ENCODE peak calls at places on chromosomes 5 and 9, in five cellular contexts. One of them, this sample, is unnamed.

GRCh38 chr5:58074717-58075116 is 385.2 kb downstream of the PLK2 start:
- DNase-seq in adrenal gland: no peak
- DNase-seq in breast epithelium: no peak
- DNase-seq in thyroid gland: no peak
- DNase-seq in prostate gland: no peak
- DNase-seq in this sample: no peak

GRCh38 chr5:138180183-138180782 is 1.4 kb downstream of the KIF20A start:
- DNase-seq in adrenal gland: no peak
- DNase-seq in prostate gland: no peak
- DNase-seq in thyroid gland: no peak
- DNase-seq in breast epithelium: no peak
- DNase-seq in this sample: no peak

GRCh38 chr5:135309391-135310327 is 89.4 kb downstream of the MACROH2A1 start:
- DNase-seq in adrenal gland: no peak
- DNase-seq in thyroid gland: no peak
- DNase-seq in prostate gland: peak
- DNase-seq in breast epithelium: no peak
- DNase-seq in this sample: no peak

GRCh38 chr5:149550608-149551226 is 522 bp downstream of the CSNK1A1 start:
- DNase-seq in thyroid gland: no peak
- DNase-seq in breast epithelium: no peak
- DNase-seq in prostate gland: no peak
- DNase-seq in adrenal gland: peak
- DNase-seq in this sample: peak

GRCh38 chr5:24816206-24816605 is 171.4 kb upstream of the CDH10 start:
- DNase-seq in thyroid gland: no peak
- DNase-seq in adrenal gland: no peak
- DNase-seq in breast epithelium: no peak
- DNase-seq in prostate gland: no peak
- DNase-seq in this sample: no peak

GRCh38 chr5:74179701-74180100 is 460.8 kb downstream of the ENC1 start:
- DNase-seq in thyroid gland: no peak
- DNase-seq in adrenal gland: no peak
- DNase-seq in prostate gland: no peak
- DNase-seq in breast epithelium: no peak
- DNase-seq in this sample: no peak

GRCh38 chr5:75611324-75612210 is at the start of gene ANKDD1B:
- DNase-seq in adrenal gland: peak
- DNase-seq in prostate gland: peak
- DNase-seq in breast epithelium: peak
- DNase-seq in thyroid gland: peak
- DNase-seq in this sample: peak

GRCh38 chr9:120386390-120387131 is 193.4 kb downstream of the CDK5RAP2 start:
- DNase-seq in prostate gland: peak
- DNase-seq in breast epithelium: no peak
- DNase-seq in thyroid gland: no peak
- DNase-seq in adrenal gland: no peak
- DNase-seq in this sample: peak

GRCh38 chr9:130262061-130262745 is 3.4 kb upstream of the HMCN2 start:
- DNase-seq in adrenal gland: no peak
- DNase-seq in thyroid gland: no peak
- DNase-seq in prostate gland: no peak
- DNase-seq in breast epithelium: peak
- DNase-seq in this sample: no peak

GRCh38 chr5:55530669-55531068 is 4.1 kb downstream of the PLPP1 start:
- DNase-seq in prostate gland: peak
- DNase-seq in adrenal gland: peak
- DNase-seq in breast epithelium: no peak
- DNase-seq in thyroid gland: no peak
- DNase-seq in this sample: no peak

GRCh38 chr9:131728961-131729360 is 10.9 kb downstream of the RAPGEF1 start:
- DNase-seq in prostate gland: no peak
- DNase-seq in thyroid gland: no peak
- DNase-seq in adrenal gland: no peak
- DNase-seq in breast epithelium: no peak
- DNase-seq in this sample: no peak

GRCh38 chr5:87944553-87945320 is 323.9 kb downstream of the TMEM161B start:
- DNase-seq in prostate gland: no peak
- DNase-seq in breast epithelium: no peak
- DNase-seq in thyroid gland: peak
- DNase-seq in adrenal gland: no peak
- DNase-seq in this sample: no peak

GRCh38 chr5:6419340-6419852 is 29.3 kb upstream of the UBE2QL1 start:
- DNase-seq in prostate gland: no peak
- DNase-seq in breast epithelium: no peak
- DNase-seq in thyroid gland: no peak
- DNase-seq in adrenal gland: no peak
- DNase-seq in this sample: no peak

DNA sequence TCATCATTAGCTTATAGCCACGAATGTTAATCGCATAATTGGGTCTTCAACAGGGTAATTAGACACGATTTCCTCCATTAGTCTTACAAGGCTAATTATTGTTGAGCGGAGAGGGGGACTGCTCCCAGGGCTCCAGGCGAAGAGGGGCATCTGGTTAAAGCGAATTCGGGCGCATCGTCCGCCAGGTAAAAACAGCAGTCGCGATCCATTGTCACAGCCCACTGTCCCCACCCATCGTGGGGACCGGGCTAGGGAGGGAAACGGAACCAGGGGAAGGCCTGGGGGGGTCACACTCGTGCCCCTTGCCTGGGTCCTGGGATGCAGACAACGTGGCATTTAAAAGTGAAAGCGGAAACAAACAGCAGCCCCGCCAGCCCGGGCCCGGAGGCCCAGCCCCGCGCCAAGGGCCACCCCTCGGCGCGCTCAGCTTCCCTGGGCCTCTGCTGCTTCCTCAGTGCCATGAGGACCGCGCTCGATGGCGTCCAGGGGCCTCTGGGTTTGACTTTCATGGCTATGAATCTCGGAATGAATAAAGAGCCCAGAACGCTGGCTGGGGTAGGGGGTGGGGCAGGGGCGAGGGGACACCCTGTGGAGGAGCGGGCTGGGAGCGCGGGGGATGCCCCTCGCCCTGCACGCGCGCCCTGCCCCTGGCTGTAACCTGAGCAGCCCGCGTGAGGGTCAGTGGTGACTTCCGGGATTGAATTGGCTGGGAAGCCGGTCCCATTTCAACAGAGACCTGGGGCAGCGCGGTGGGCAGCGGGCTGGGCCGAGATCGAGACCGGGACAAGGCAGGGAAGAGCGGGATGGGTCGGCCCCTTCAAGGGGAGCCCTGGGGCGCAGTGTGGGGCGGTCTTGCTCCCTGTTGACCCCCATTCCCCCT is 99.9 kb downstream of the GTF3C4 start:
- DNase-seq in adrenal gland: peak
- DNase-seq in prostate gland: peak
- DNase-seq in thyroid gland: peak
- DNase-seq in breast epithelium: no peak
- DNase-seq in this sample: peak
- TF ChIP-seq POLR2A in adrenal gland: peak
- TF ChIP-seq POLR2A in prostate gland: peak
- TF ChIP-seq POLR2A in thyroid gland: peak
- TF ChIP-seq POLR2A in breast epithelium: peak
- TF ChIP-seq POLR2A in this sample: no peak

DNA sequence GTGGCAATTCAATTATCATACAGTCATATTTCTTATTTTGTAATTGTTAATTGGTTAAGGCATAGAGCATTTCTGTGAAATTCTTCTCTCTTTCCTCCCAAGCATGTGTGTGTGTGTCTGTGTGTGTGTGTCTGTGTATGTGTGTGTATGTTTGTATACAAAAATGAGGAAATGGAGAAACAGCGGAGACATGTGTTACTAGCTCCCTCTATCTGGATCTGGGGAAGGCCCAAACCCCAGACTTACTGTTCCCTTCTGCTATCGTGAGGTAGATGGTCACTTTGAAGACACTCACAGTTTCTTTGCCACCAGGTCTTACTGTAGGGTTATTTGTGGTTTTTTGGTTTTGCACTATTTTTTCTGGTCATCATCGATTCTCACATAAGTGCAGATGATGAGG is 11.4 kb upstream of the C5orf63 start:
- DNase-seq in prostate gland: no peak
- DNase-seq in thyroid gland: no peak
- DNase-seq in breast epithelium: no peak
- DNase-seq in adrenal gland: no peak
- DNase-seq in this sample: no peak
- TF ChIP-seq CTCF in prostate gland: no peak
- TF ChIP-seq CTCF in thyroid gland: no peak
- TF ChIP-seq CTCF in breast epithelium: no peak
- TF ChIP-seq CTCF in adrenal gland: no peak
- TF ChIP-seq CTCF in this sample: no peak

GRCh38 chr5:123664961-123665360 is 153.0 kb downstream of the CSNK1G3 start:
- DNase-seq in breast epithelium: no peak
- DNase-seq in adrenal gland: no peak
- DNase-seq in prostate gland: no peak
- DNase-seq in thyroid gland: no peak
- DNase-seq in this sample: no peak

GRCh38 chr5:123659006-123659405 is 147.0 kb downstream of the CSNK1G3 start:
- DNase-seq in breast epithelium: no peak
- DNase-seq in adrenal gland: no peak
- DNase-seq in prostate gland: no peak
- DNase-seq in thyroid gland: peak
- DNase-seq in this sample: no peak

DNA sequence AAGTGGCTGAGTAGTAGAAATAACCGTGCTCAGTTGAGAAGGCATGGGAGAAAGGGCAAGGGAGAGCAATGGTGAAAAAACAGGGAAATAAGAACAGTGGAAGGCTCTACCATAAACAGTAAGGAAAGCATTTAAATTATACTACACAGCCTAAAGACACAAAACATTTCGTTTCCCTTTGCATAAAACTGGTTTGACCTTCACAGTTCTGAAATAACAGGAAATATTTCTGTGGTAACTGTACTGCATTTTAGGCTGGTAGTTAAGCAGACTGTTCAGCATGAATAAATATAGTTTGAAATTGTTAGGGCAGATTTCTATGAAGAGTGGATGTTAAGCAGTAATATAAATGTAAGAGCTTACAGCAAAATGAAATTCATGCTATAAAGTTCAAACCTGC is 147.5 kb downstream of the CSNK1G3 start:
- DNase-seq in prostate gland: no peak
- DNase-seq in thyroid gland: no peak
- DNase-seq in adrenal gland: no peak
- DNase-seq in breast epithelium: no peak
- DNase-seq in this sample: no peak
- H3K27ac ChIP-seq in prostate gland: no peak
- H3K27ac ChIP-seq in thyroid gland: peak
- H3K27ac ChIP-seq in adrenal gland: no peak
- H3K27ac ChIP-seq in breast epithelium: no peak
- H3K27ac ChIP-seq in this sample: no peak

DNA sequence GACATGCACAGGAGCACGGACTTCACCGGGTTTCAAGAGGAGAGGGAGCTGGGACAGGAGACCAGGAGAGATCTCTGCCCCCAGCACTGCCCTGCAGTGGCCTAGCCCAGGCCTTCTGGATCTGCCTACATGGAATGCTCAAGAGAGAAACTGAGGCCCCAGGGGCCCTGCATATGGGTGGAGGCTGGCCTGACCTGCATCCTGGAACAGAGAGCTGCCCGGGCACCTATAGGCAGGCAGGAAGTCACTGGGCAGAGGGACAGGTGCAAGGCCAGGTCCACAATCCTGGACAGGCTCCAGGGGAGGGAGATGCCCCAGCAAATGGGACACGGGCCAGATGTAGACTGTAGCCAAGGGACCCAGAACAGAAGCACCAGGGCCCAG is 98.5 kb upstream of the RUFY1 start:
- DNase-seq in prostate gland: no peak
- DNase-seq in thyroid gland: no peak
- DNase-seq in breast epithelium: no peak
- DNase-seq in adrenal gland: no peak
- DNase-seq in this sample: no peak
- TF ChIP-seq POLR2A in prostate gland: no peak
- TF ChIP-seq POLR2A in thyroid gland: no peak
- TF ChIP-seq POLR2A in breast epithelium: no peak
- TF ChIP-seq POLR2A in adrenal gland: no peak
- TF ChIP-seq POLR2A in this sample: no peak

GRCh38 chr9:21078702-21079101 is 960 bp upstream of the IFNB1 start:
- DNase-seq in thyroid gland: no peak
- DNase-seq in adrenal gland: no peak
- DNase-seq in prostate gland: no peak
- DNase-seq in breast epithelium: no peak
- DNase-seq in this sample: no peak

GRCh38 chr9:21077842-21078241 is at the start of gene IFNB1:
- DNase-seq in thyroid gland: no peak
- DNase-seq in adrenal gland: no peak
- DNase-seq in prostate gland: no peak
- DNase-seq in breast epithelium: no peak
- DNase-seq in this sample: no peak

GRCh38 chr9:21080793-21081192 is 3.1 kb upstream of the IFNB1 start:
- DNase-seq in prostate gland: no peak
- DNase-seq in breast epithelium: no peak
- DNase-seq in adrenal gland: no peak
- DNase-seq in thyroid gland: no peak
- DNase-seq in this sample: no peak

GRCh38 chr9:21070887-21071286 is 6.9 kb downstream of the IFNB1 start:
- DNase-seq in adrenal gland: no peak
- DNase-seq in prostate gland: no peak
- DNase-seq in thyroid gland: no peak
- DNase-seq in breast epithelium: no peak
- DNase-seq in this sample: no peak

GRCh38 chr9:21075484-21075883 is 2.3 kb downstream of the IFNB1 start:
- DNase-seq in breast epithelium: no peak
- DNase-seq in prostate gland: no peak
- DNase-seq in adrenal gland: no peak
- DNase-seq in thyroid gland: no peak
- DNase-seq in this sample: no peak
- TF ChIP-seq CTCF in breast epithelium: no peak
- TF ChIP-seq CTCF in prostate gland: no peak
- TF ChIP-seq CTCF in adrenal gland: no peak
- TF ChIP-seq CTCF in thyroid gland: no peak
- TF ChIP-seq CTCF in this sample: no peak

This sample was measured in testis.